ENCODE peak calls at places on chromosome 12, in nine cellular contexts. One of them, this sample, is unnamed.

GRCh38 chr12:129704232-129704830 is 199.5 kb downstream of the TMEM132D start:
- DNase-seq in GM10248: no peak
- DNase-seq in HepG2: no peak
- DNase-seq in cardiac fibroblast: no peak
- DNase-seq in HFFc6: no peak
- DNase-seq in HCT116: no peak
- DNase-seq in body of pancreas: no peak
- DNase-seq in H1: peak
- DNase-seq in A549: no peak
- DNase-seq in this sample: no peak

GRCh38 chr12:48602192-48602989 is 32.5 kb upstream of the LALBA start:
- DNase-seq in body of pancreas: no peak
- DNase-seq in cardiac fibroblast: no peak
- DNase-seq in HCT116: no peak
- DNase-seq in GM10248: no peak
- DNase-seq in H1: no peak
- DNase-seq in HFFc6: no peak
- DNase-seq in A549: no peak
- DNase-seq in HepG2: peak
- DNase-seq in this sample: no peak

GRCh38 chr12:56953314-56953713 is 4.1 kb downstream of the RDH16 start:
- DNase-seq in H1: no peak
- DNase-seq in A549: no peak
- DNase-seq in HCT116: no peak
- DNase-seq in body of pancreas: no peak
- DNase-seq in GM10248: peak
- DNase-seq in HFFc6: no peak
- DNase-seq in HepG2: no peak
- DNase-seq in cardiac fibroblast: no peak
- DNase-seq in this sample: no peak

GRCh38 chr12:51368640-51369517 is 22.3 kb downstream of the GALNT6 start:
- DNase-seq in cardiac fibroblast: peak
- DNase-seq in HFFc6: no peak
- DNase-seq in H1: no peak
- DNase-seq in HCT116: no peak
- DNase-seq in GM10248: peak
- DNase-seq in HepG2: no peak
- DNase-seq in A549: no peak
- DNase-seq in body of pancreas: peak
- DNase-seq in this sample: no peak

GRCh38 chr12:59372971-59373370 is 222.9 kb upstream of the SLC16A7 start:
- DNase-seq in body of pancreas: no peak
- DNase-seq in cardiac fibroblast: peak
- DNase-seq in HepG2: no peak
- DNase-seq in A549: no peak
- DNase-seq in GM10248: no peak
- DNase-seq in HFFc6: no peak
- DNase-seq in H1: no peak
- DNase-seq in HCT116: peak
- DNase-seq in this sample: no peak

GRCh38 chr12:48001426-48002178 is 2.7 kb downstream of the COL2A1 start:
- DNase-seq in HFFc6: peak
- DNase-seq in HepG2: no peak
- DNase-seq in H1: peak
- DNase-seq in GM10248: no peak
- DNase-seq in HCT116: peak
- DNase-seq in body of pancreas: peak
- DNase-seq in A549: peak
- DNase-seq in cardiac fibroblast: peak
- DNase-seq in this sample: no peak

GRCh38 chr12:107992870-107993451 is 136.1 kb upstream of the WSCD2 start:
- DNase-seq in body of pancreas: peak
- DNase-seq in A549: peak
- DNase-seq in HepG2: peak
- DNase-seq in HFFc6: no peak
- DNase-seq in HCT116: peak
- DNase-seq in cardiac fibroblast: peak
- DNase-seq in GM10248: peak
- DNase-seq in H1: peak
- DNase-seq in this sample: no peak

GRCh38 chr12:30506411-30506810 is 189.3 kb downstream of the IPO8 start:
- DNase-seq in HFFc6: no peak
- DNase-seq in H1: no peak
- DNase-seq in cardiac fibroblast: no peak
- DNase-seq in HepG2: no peak
- DNase-seq in body of pancreas: no peak
- DNase-seq in HCT116: no peak
- DNase-seq in A549: no peak
- DNase-seq in GM10248: no peak
- DNase-seq in this sample: no peak

GRCh38 chr12:132460571-132460970 is 29.4 kb upstream of the FBRSL1 start:
- DNase-seq in cardiac fibroblast: peak
- DNase-seq in HCT116: no peak
- DNase-seq in body of pancreas: no peak
- DNase-seq in H1: peak
- DNase-seq in HFFc6: no peak
- DNase-seq in A549: no peak
- DNase-seq in HepG2: peak
- DNase-seq in GM10248: no peak
- DNase-seq in this sample: no peak

GRCh38 chr12:55728185-55728931 is 451 bp downstream of the CD63 start:
- DNase-seq in body of pancreas: peak
- DNase-seq in H1: no peak
- DNase-seq in HFFc6: peak
- DNase-seq in HepG2: no peak
- DNase-seq in GM10248: peak
- DNase-seq in A549: peak
- DNase-seq in cardiac fibroblast: peak
- DNase-seq in HCT116: no peak
- DNase-seq in this sample: no peak

GRCh38 chr12:49187184-49187583 is 1.7 kb downstream of the TUBA1A start:
- DNase-seq in HepG2: no peak
- DNase-seq in HCT116: no peak
- DNase-seq in cardiac fibroblast: peak
- DNase-seq in HFFc6: peak
- DNase-seq in H1: no peak
- DNase-seq in A549: no peak
- DNase-seq in GM10248: no peak
- DNase-seq in body of pancreas: peak
- DNase-seq in this sample: no peak

GRCh38 chr12:25959069-25959961 is 833 bp downstream of the RASSF8 start:
- DNase-seq in A549: peak
- DNase-seq in H1: peak
- DNase-seq in cardiac fibroblast: peak
- DNase-seq in GM10248: peak
- DNase-seq in HepG2: no peak
- DNase-seq in HFFc6: peak
- DNase-seq in body of pancreas: peak
- DNase-seq in HCT116: no peak
- DNase-seq in this sample: peak

GRCh38 chr12:108681317-108681716 is 47.6 kb upstream of the SELPLG start:
- DNase-seq in cardiac fibroblast: no peak
- DNase-seq in body of pancreas: no peak
- DNase-seq in H1: no peak
- DNase-seq in HFFc6: no peak
- DNase-seq in HepG2: no peak
- DNase-seq in GM10248: no peak
- DNase-seq in HCT116: no peak
- DNase-seq in A549: no peak
- DNase-seq in this sample: no peak

GRCh38 chr12:52204931-52205505 is 13.2 kb upstream of the KRT80 start:
- DNase-seq in H1: no peak
- DNase-seq in body of pancreas: peak
- DNase-seq in GM10248: no peak
- DNase-seq in A549: no peak
- DNase-seq in HFFc6: no peak
- DNase-seq in HepG2: no peak
- DNase-seq in cardiac fibroblast: no peak
- DNase-seq in HCT116: no peak
- DNase-seq in this sample: no peak

GRCh38 chr12:92389466-92389865 is 243.8 kb upstream of the BTG1 start:
- DNase-seq in body of pancreas: peak
- DNase-seq in A549: no peak
- DNase-seq in cardiac fibroblast: no peak
- DNase-seq in HFFc6: no peak
- DNase-seq in HepG2: no peak
- DNase-seq in GM10248: no peak
- DNase-seq in HCT116: no peak
- DNase-seq in H1: no peak
- DNase-seq in this sample: no peak

GRCh38 chr12:9049520-9050133 is 60.3 kb downstream of the KLRG1 start:
- DNase-seq in HepG2: peak
- DNase-seq in cardiac fibroblast: peak
- DNase-seq in HFFc6: peak
- DNase-seq in body of pancreas: no peak
- DNase-seq in HCT116: peak
- DNase-seq in H1: no peak
- DNase-seq in A549: peak
- DNase-seq in GM10248: peak
- DNase-seq in this sample: no peak

GRCh38 chr12:122749569-122750332 is 2.9 kb upstream of the DENR start:
- DNase-seq in GM10248: no peak
- DNase-seq in body of pancreas: no peak
- DNase-seq in A549: peak
- DNase-seq in HCT116: no peak
- DNase-seq in cardiac fibroblast: peak
- DNase-seq in HepG2: no peak
- DNase-seq in H1: no peak
- DNase-seq in HFFc6: no peak
- DNase-seq in this sample: no peak

GRCh38 chr12:21801522-21802288 is 27.2 kb upstream of the KCNJ8 start:
- DNase-seq in cardiac fibroblast: no peak
- DNase-seq in HepG2: no peak
- DNase-seq in A549: no peak
- DNase-seq in HCT116: no peak
- DNase-seq in body of pancreas: no peak
- DNase-seq in H1: no peak
- DNase-seq in GM10248: no peak
- DNase-seq in HFFc6: no peak
- DNase-seq in this sample: no peak

DNA sequence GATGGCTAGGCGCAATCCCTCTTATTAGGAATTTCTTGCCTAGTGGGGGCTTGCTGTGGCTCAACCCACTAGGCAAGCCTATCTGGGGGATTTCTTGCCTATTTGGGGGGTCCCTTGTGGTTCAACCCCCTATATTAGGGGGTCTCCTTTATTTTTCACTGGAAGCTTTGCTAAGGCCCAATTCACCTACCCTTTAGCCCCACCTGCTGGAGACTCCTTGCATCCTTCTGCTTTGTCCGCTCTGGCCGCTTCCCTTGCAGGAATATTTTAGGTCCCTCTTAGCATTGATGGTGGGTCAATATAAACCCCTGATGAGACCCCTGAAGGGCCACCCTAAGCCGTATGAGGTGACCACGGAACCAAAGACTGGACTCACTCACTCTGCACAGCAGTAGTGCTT is 1552.1 kb downstream of the AACS start:
- DNase-seq in cardiac fibroblast: peak
- DNase-seq in HCT116: no peak
- DNase-seq in body of pancreas: no peak
- DNase-seq in HFFc6: peak
- DNase-seq in HepG2: no peak
- DNase-seq in A549: no peak
- DNase-seq in GM10248: no peak
- DNase-seq in H1: peak
- DNase-seq in this sample: no peak
- TF ChIP-seq CTCF in cardiac fibroblast: no peak
- TF ChIP-seq CTCF in HCT116: peak
- TF ChIP-seq CTCF in body of pancreas: peak
- TF ChIP-seq CTCF in HFFc6: peak
- TF ChIP-seq CTCF in HepG2: no peak
- TF ChIP-seq CTCF in A549: no peak
- TF ChIP-seq CTCF in GM10248: no peak
- TF ChIP-seq CTCF in H1: peak
- TF ChIP-seq CTCF in this sample: no peak

GRCh38 chr12:62014330-62014729 is 245.9 kb upstream of the USP15 start:
- DNase-seq in A549: no peak
- DNase-seq in H1: no peak
- DNase-seq in cardiac fibroblast: no peak
- DNase-seq in HepG2: no peak
- DNase-seq in HFFc6: no peak
- DNase-seq in HCT116: no peak
- DNase-seq in GM10248: no peak
- DNase-seq in body of pancreas: no peak
- DNase-seq in this sample: no peak
- TF ChIP-seq CTCF in A549: no peak
- TF ChIP-seq CTCF in H1: peak
- TF ChIP-seq CTCF in cardiac fibroblast: no peak
- TF ChIP-seq CTCF in HepG2: no peak
- TF ChIP-seq CTCF in HFFc6: no peak
- TF ChIP-seq CTCF in HCT116: peak
- TF ChIP-seq CTCF in GM10248: no peak
- TF ChIP-seq CTCF in body of pancreas: no peak
- TF ChIP-seq CTCF in this sample: no peak

GRCh38 chr12:20601668-20602280 is 93.4 kb upstream of the SLCO1C1 start:
- DNase-seq in H1: no peak
- DNase-seq in HepG2: peak
- DNase-seq in HFFc6: peak
- DNase-seq in cardiac fibroblast: peak
- DNase-seq in body of pancreas: no peak
- DNase-seq in A549: peak
- DNase-seq in GM10248: no peak
- DNase-seq in HCT116: peak
- DNase-seq in this sample: peak
- TF ChIP-seq CTCF in H1: no peak
- TF ChIP-seq CTCF in HepG2: peak
- TF ChIP-seq CTCF in HFFc6: peak
- TF ChIP-seq CTCF in cardiac fibroblast: peak
- TF ChIP-seq CTCF in body of pancreas: peak
- TF ChIP-seq CTCF in A549: peak
- TF ChIP-seq CTCF in GM10248: peak
- TF ChIP-seq CTCF in HCT116: peak
- TF ChIP-seq CTCF in this sample: peak

DNA sequence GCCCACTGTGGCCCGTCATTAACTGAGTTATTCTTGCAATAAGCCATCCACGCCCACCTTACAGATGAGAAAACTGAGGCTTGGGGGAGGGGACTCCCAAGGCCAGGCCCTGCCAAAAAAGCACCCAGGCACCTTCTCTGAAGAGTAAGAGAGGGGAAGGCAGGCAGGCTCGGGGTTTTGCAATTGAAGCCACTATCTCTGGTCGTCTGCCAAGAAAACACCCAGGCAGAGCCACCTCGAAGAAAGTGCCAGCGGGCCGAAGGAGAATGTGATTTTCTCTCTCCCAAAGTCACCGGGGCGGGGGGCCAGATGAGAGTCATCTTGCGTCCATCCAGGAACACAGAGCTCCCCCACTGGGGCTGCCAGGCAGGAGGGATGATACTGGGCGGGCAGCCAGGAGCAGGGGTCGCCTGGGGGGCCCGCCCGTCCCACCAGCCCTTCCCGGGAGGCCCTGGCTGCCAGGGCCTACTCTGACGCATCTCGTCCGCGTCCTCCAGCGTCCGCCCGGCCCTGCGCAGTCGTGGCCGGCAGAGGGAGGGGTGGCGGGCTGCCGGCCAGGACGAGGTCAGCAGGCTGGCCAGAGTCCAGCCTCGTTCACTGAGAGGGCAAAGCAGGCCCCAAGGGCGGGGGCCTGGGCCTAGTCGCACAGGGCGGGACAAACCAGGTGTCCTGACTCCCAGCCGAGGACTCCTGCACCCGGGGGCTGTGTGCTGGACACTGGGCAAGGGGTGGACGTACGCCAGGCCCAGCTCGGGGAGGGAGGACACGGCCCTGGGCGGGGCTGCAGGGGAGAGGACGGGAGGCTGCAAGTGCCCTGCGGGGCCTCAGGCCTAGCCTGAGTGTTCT is 74.4 kb downstream of the RFLNA start:
- DNase-seq in body of pancreas: peak
- DNase-seq in GM10248: no peak
- DNase-seq in A549: no peak
- DNase-seq in H1: no peak
- DNase-seq in cardiac fibroblast: peak
- DNase-seq in HCT116: no peak
- DNase-seq in HepG2: peak
- DNase-seq in HFFc6: peak
- DNase-seq in this sample: no peak
- TF ChIP-seq CTCF in body of pancreas: peak
- TF ChIP-seq CTCF in GM10248: no peak
- TF ChIP-seq CTCF in A549: no peak
- TF ChIP-seq CTCF in H1: no peak
- TF ChIP-seq CTCF in cardiac fibroblast: peak
- TF ChIP-seq CTCF in HCT116: no peak
- TF ChIP-seq CTCF in HepG2: peak
- TF ChIP-seq CTCF in HFFc6: peak
- TF ChIP-seq CTCF in this sample: no peak